ENCODE peak calls at places on chromosomes 5 and 9, in ten cellular contexts. One of them, this sample, is unnamed.

GRCh38 chr9:81649475-81649874 is 39.9 kb downstream of the TLE1 start:
- DNase-seq in nephron progenitor cell: no peak
- DNase-seq in T-cell: no peak
- DNase-seq in NCI-H524: peak; percentile 42
- DNase-seq in HTR-8/SVneo: no peak
- DNase-seq in T47D: no peak
- DNase-seq in NCI-H1105: no peak
- DNase-seq in Calu3: no peak
- DNase-seq in mucosa of descending colon: no peak
- DNase-seq in activated naive CD4-positive, alpha-beta T cell: no peak
- DNase-seq in this sample: no peak

GRCh38 chr5:157732784-157733262 is 1.6 kb downstream of the THG1L start:
- DNase-seq in activated naive CD4-positive, alpha-beta T cell: no peak
- DNase-seq in NCI-H524: no peak
- DNase-seq in nephron progenitor cell: no peak
- DNase-seq in NCI-H1105: no peak
- DNase-seq in T-cell: no peak
- DNase-seq in Calu3: no peak
- DNase-seq in mucosa of descending colon: no peak
- DNase-seq in T47D: no peak
- DNase-seq in HTR-8/SVneo: no peak
- DNase-seq in this sample: no peak

GRCh38 chr5:33997331-33997983 is 10.4 kb downstream of the AMACR start:
- DNase-seq in NCI-H524: peak; percentile 75
- DNase-seq in activated naive CD4-positive, alpha-beta T cell: no peak
- DNase-seq in T-cell: no peak
- DNase-seq in HTR-8/SVneo: peak; percentile 76
- DNase-seq in T47D: peak; percentile 76
- DNase-seq in NCI-H1105: peak; percentile 66
- DNase-seq in nephron progenitor cell: no peak
- DNase-seq in mucosa of descending colon: peak; percentile 46
- DNase-seq in Calu3: peak; percentile 49
- DNase-seq in this sample: no peak

GRCh38 chr9:33452828-33453271 is 5.5 kb upstream of the AQP3 start:
- DNase-seq in NCI-H524: peak; percentile 64
- DNase-seq in Calu3: peak; percentile 77
- DNase-seq in HTR-8/SVneo: peak; percentile 77
- DNase-seq in T-cell: no peak
- DNase-seq in mucosa of descending colon: peak; percentile 56
- DNase-seq in T47D: peak; percentile 52
- DNase-seq in NCI-H1105: no peak
- DNase-seq in activated naive CD4-positive, alpha-beta T cell: peak; percentile 16
- DNase-seq in nephron progenitor cell: peak; percentile 75
- DNase-seq in this sample: peak; percentile 27

GRCh38 chr9:95857896-95858295 is 17.6 kb upstream of the ERCC6L2 start:
- DNase-seq in NCI-H524: no peak
- DNase-seq in mucosa of descending colon: no peak
- DNase-seq in T-cell: no peak
- DNase-seq in Calu3: no peak
- DNase-seq in activated naive CD4-positive, alpha-beta T cell: no peak
- DNase-seq in NCI-H1105: no peak
- DNase-seq in T47D: no peak
- DNase-seq in nephron progenitor cell: no peak
- DNase-seq in HTR-8/SVneo: no peak
- DNase-seq in this sample: no peak

GRCh38 chr9:129135476-129135875 is 24.3 kb downstream of the PTPA start:
- DNase-seq in T-cell: no peak
- DNase-seq in NCI-H1105: no peak
- DNase-seq in nephron progenitor cell: no peak
- DNase-seq in T47D: no peak
- DNase-seq in HTR-8/SVneo: no peak
- DNase-seq in NCI-H524: no peak
- DNase-seq in mucosa of descending colon: no peak
- DNase-seq in Calu3: no peak
- DNase-seq in activated naive CD4-positive, alpha-beta T cell: no peak
- DNase-seq in this sample: no peak

GRCh38 chr5:149489605-149490037 is 61.6 kb downstream of the CSNK1A1 start:
- DNase-seq in NCI-H1105: no peak
- DNase-seq in HTR-8/SVneo: no peak
- DNase-seq in Calu3: no peak
- DNase-seq in T47D: no peak
- DNase-seq in nephron progenitor cell: no peak
- DNase-seq in activated naive CD4-positive, alpha-beta T cell: no peak
- DNase-seq in NCI-H524: no peak
- DNase-seq in mucosa of descending colon: no peak
- DNase-seq in T-cell: no peak
- DNase-seq in this sample: no peak

GRCh38 chr5:152907488-152908245 is 502.6 kb upstream of the NMUR2 start:
- DNase-seq in activated naive CD4-positive, alpha-beta T cell: no peak
- DNase-seq in HTR-8/SVneo: no peak
- DNase-seq in NCI-H524: no peak
- DNase-seq in Calu3: no peak
- DNase-seq in mucosa of descending colon: no peak
- DNase-seq in T47D: no peak
- DNase-seq in NCI-H1105: no peak
- DNase-seq in nephron progenitor cell: no peak
- DNase-seq in T-cell: no peak
- DNase-seq in this sample: no peak

GRCh38 chr9:138075961-138076649 is 198.5 kb downstream of the CACNA1B start:
- DNase-seq in nephron progenitor cell: no peak
- DNase-seq in activated naive CD4-positive, alpha-beta T cell: no peak
- DNase-seq in Calu3: no peak
- DNase-seq in mucosa of descending colon: no peak
- DNase-seq in NCI-H524: no peak
- DNase-seq in T-cell: no peak
- DNase-seq in T47D: no peak
- DNase-seq in NCI-H1105: no peak
- DNase-seq in HTR-8/SVneo: no peak
- DNase-seq in this sample: no peak

GRCh38 chr9:124683043-124683442 is 88.1 kb downstream of the NR6A1 start:
- DNase-seq in HTR-8/SVneo: no peak
- DNase-seq in activated naive CD4-positive, alpha-beta T cell: no peak
- DNase-seq in T47D: no peak
- DNase-seq in Calu3: no peak
- DNase-seq in NCI-H1105: no peak
- DNase-seq in NCI-H524: no peak
- DNase-seq in T-cell: no peak
- DNase-seq in mucosa of descending colon: no peak
- DNase-seq in nephron progenitor cell: no peak
- DNase-seq in this sample: no peak

GRCh38 chr5:132258102-132259060 is 885 bp downstream of the PDLIM4 start:
- DNase-seq in Calu3: no peak
- DNase-seq in NCI-H524: peak; percentile 76
- DNase-seq in T47D: no peak
- DNase-seq in NCI-H1105: no peak
- DNase-seq in mucosa of descending colon: no peak
- DNase-seq in HTR-8/SVneo: no peak
- DNase-seq in activated naive CD4-positive, alpha-beta T cell: no peak
- DNase-seq in T-cell: no peak
- DNase-seq in nephron progenitor cell: no peak
- DNase-seq in this sample: no peak

GRCh38 chr5:88657166-88657565 is 225.8 kb downstream of the MEF2C start:
- DNase-seq in activated naive CD4-positive, alpha-beta T cell: no peak
- DNase-seq in HTR-8/SVneo: no peak
- DNase-seq in Calu3: no peak
- DNase-seq in mucosa of descending colon: no peak
- DNase-seq in NCI-H1105: no peak
- DNase-seq in nephron progenitor cell: no peak
- DNase-seq in T-cell: no peak
- DNase-seq in NCI-H524: no peak
- DNase-seq in T47D: no peak
- DNase-seq in this sample: no peak

GRCh38 chr5:163915481-163915961 is 410.1 kb downstream of the MAT2B start:
- DNase-seq in activated naive CD4-positive, alpha-beta T cell: no peak
- DNase-seq in mucosa of descending colon: peak; percentile 67
- DNase-seq in NCI-H524: peak; percentile 83
- DNase-seq in T47D: peak; percentile 19
- DNase-seq in Calu3: peak; percentile 1
- DNase-seq in NCI-H1105: no peak
- DNase-seq in HTR-8/SVneo: peak; percentile 38
- DNase-seq in T-cell: no peak
- DNase-seq in nephron progenitor cell: peak; percentile 3
- DNase-seq in this sample: no peak

This sample was measured in T-helper 22 cell.